ENCODE peak calls at places on chromosomes 5 and 9, in ten cellular contexts. A, Q, V, U, S, N, P, L, J and M are unnamed samples. For H3K4me1, the result is how much of the 10 kb centered on the place peaks cover.

GRCh38 chr5:114243983-114244305 is 117.9 kb upstream of the KCNN2 start:
- DNase-seq in U (no peak), V (no peak), J (no peak), N (no peak), P (no peak), L (no peak), S (no peak), A (no peak), Q (no peak), M (no peak)

GRCh38 chr9:120777229-120777628 is 16.0 kb downstream of the FBXW2 start:
- DNase-seq in S (no peak), N (no peak), J (no peak), P (no peak), A (no peak), V (no peak), Q (no peak), U (no peak), L (no peak), M (no peak)

GRCh38 chr9:89444212-89444611 is 53.7 kb downstream of the SEMA4D start:
- DNase-seq in S (peak), V (no peak), U (no peak), P (peak), J (peak), N (no peak), A (peak), L (no peak), Q (no peak), M (no peak)

GRCh38 chr9:117687532-117687931 is 16.7 kb upstream of the TLR4 start:
- DNase-seq in U (no peak), L (no peak), A (no peak), S (no peak), V (no peak), Q (no peak), J (no peak), N (peak), P (no peak), M (no peak)

GRCh38 chr5:109450129-109450877 is 40.5 kb upstream of the PJA2 start:
- DNase-seq in J (no peak), P (no peak), Q (no peak), S (no peak), A (no peak), V (no peak), U (no peak), L (no peak), N (no peak), M (no peak)

GRCh38 chr5:82156876-82157275 is 121.3 kb downstream of the RPS23 start:
- DNase-seq in Q (no peak), P (no peak), A (no peak), V (no peak), U (no peak), N (no peak), L (no peak), S (no peak), J (no peak), M (no peak)

GRCh38 chr9:121288557-121288873 is 20.6 kb downstream of the GSN start:
- DNase-seq in J (no peak), A (no peak), L (no peak), N (no peak), S (no peak), U (no peak), P (no peak), V (no peak), Q (no peak), M (no peak)

GRCh38 chr9:136050706-136051567 is 44.2 kb downstream of the NACC2 start:
- DNase-seq in J (no peak), L (no peak), S (peak), V (no peak), N (peak), A (no peak), P (peak), Q (no peak), U (no peak), M (peak)

GRCh38 chr5:122376305-122376704 is 64.3 kb downstream of the SNCAIP start:
- DNase-seq in Q (no peak), N (no peak), P (no peak), J (no peak), S (no peak), A (no peak), U (no peak), L (no peak), V (no peak), M (no peak)

GRCh38 chr9:114387678-114388431 is at the start of gene AKNA:
- DNase-seq in A (peak), Q (peak), V (peak), U (peak), S (peak), J (peak), N (peak), L (peak), P (peak), M (peak)

GRCh38 chr9:114385412-114386181 is 2.2 kb downstream of the AKNA start:
- DNase-seq in V (peak), L (peak), A (peak), Q (peak), P (peak), U (peak), N (peak), S (peak), J (peak), M (peak)

GRCh38 chr9:114384836-114385411 is 2.9 kb downstream of the AKNA start:
- DNase-seq in A (peak), S (no peak), Q (no peak), P (no peak), N (no peak), V (no peak), J (no peak), L (no peak), U (no peak), M (no peak)

GRCh38 chr9:114386886-114387677 is 700 bp downstream of the AKNA start:
- DNase-seq in S (peak), J (peak), P (peak), Q (peak), V (peak), U (peak), A (peak), L (peak), N (no peak), M (no peak)

GRCh38 chr9:114386361-114386885 is 1.4 kb downstream of the AKNA start:
- DNase-seq in P (no peak), N (no peak), L (no peak), Q (no peak), U (no peak), V (no peak), S (no peak), J (no peak), A (peak), M (no peak)
- H3K4me1 ChIP-seq in P (under half), N (under half), L (half or more), Q (half or more), U (half or more), V (under half), S (under half), J (half or more), A (half or more), M (half or more)

DNA sequence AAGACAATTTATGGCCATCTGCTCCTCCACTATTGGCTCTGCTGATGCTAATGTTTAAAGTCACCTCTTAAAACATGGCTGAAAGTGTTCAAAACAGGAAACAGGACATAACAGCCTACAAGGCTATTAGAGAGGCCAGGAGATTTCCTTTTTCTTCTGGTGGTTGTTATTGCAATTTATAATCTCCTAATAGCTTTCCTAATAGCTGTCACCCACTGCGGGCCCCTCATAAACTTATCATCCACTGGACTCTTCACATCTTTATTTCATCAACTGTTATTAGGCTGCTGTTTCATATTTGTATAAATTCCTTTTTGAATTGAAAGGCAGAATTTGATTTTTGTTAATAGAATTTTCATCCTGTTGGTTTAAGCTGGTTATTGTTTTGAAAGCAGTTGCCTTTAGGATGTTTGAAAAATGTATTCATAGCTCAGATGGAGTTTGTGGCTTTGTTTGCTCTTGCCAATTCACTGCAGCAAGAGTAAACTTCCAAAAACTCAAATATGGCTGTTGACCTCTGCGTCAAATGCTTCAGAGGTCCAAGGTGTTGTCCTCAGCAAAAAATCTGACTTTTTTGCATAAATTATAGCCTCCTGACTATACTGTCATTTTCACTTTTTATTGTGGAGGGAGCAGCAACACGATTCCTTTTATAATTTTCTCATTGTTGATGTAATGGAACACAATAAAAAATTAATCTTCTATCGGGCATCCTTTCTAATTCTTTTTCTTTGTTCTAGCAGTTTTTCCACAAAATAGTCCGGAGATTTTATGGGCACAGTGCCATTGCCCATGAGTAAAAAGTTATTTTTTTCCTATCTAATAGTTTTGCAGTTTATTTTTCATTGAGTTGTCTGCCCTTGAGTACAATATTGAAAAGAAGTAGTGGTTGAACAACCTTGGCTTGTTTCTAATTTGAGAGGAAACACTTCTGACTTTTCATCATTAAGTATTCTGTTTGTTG is 69.3 kb downstream of the MAT2B start:
- DNase-seq in N (no peak), A (no peak), P (no peak), L (no peak), V (peak), Q (no peak), S (no peak), U (no peak), J (no peak), M (no peak)
- H3K4me3 ChIP-seq in N (no peak), A (no peak), P (no peak), L (no peak), V (no peak), Q (no peak), S (no peak), U (no peak), J (no peak), M (no peak)

GRCh38 chr5:7179364-7179763 is 216.6 kb upstream of the ADCY2 start:
- DNase-seq in S (no peak), Q (no peak), U (no peak), A (no peak), J (no peak), N (no peak), V (no peak), L (no peak), P (no peak), M (no peak)
- H3K27ac ChIP-seq in S (no peak), Q (no peak), U (no peak), A (no peak), J (no peak), N (no peak), V (no peak), L (no peak), P (no peak), M (no peak)

DNA sequence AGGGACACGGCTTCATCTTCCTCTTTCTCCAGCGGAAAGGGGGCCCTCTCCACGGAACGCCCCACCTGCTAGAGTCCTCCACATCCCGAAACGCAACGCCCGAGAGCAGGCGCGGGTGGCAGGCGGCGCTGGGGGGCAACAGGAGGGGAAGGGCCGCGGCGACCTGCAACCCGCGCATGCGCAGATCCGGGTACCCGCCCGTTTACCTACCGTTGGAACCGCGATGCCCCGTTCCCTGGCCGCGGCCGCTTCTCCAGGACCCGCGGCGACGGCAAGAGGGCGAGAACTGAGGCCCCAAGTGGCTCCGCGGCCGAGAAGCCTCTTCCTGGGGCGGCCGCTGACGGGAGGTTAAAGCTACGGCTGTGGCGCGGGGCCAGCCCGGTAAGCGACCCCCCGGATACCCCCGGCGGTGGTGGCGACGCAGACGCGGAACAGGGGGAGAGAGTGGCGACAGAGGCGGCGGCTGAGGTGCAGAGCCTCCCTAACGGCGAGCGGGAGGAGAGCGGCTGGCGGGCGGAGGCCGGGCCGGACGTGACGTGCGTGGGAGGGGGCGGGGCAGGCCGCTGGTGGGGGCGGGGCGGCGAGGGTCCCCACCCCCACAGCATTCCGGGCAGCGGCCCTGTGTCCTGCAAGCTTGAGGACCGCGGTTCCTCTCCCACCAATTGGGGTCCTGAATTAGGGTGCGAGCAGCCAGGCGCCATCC is at the start of gene FAM13B:
- DNase-seq in A (peak), V (peak), S (peak), J (peak), P (peak), N (peak), Q (peak), L (peak), U (peak), M (peak)
- H3K4me1 ChIP-seq in A (half or more), V (under half), S (under half), J (half or more), P (under half), N (under half), Q (under half), L (half or more), U (half or more), M (under half)

GRCh38 chr5:167699434-167699833 is 592.0 kb upstream of the WWC1 start:
- DNase-seq in A (no peak), U (no peak), L (no peak), J (no peak), N (peak), Q (no peak), V (peak), P (no peak), S (peak), M (no peak)
- H3K4me3 ChIP-seq in A (no peak), U (no peak), L (no peak), J (no peak), N (no peak), Q (no peak), V (no peak), P (no peak), S (no peak), M (no peak)

GRCh38 chr9:122865300-122865699 is 36.9 kb upstream of the PDCL start:
- DNase-seq in L (no peak), V (no peak), P (no peak), N (no peak), J (no peak), A (no peak), Q (no peak), U (no peak), S (no peak), M (no peak)
- H3K27ac ChIP-seq in L (peak), V (no peak), P (peak), N (no peak), J (no peak), A (no peak), Q (no peak), U (no peak), S (no peak), M (no peak)

GRCh38 chr9:76916231-76916630 is 10.3 kb upstream of the PRUNE2 start:
- DNase-seq in P (no peak), J (no peak), Q (no peak), V (no peak), U (no peak), A (no peak), L (no peak), S (no peak), N (no peak), M (no peak)

GRCh38 chr9:76926324-76926731 is 20.4 kb upstream of the PRUNE2 start:
- DNase-seq in U (no peak), Q (peak), P (no peak), V (peak), S (peak), L (no peak), J (no peak), A (no peak), N (peak), M (no peak)

GRCh38 chr9:76926846-76927245 is 20.9 kb upstream of the PRUNE2 start:
- DNase-seq in Q (no peak), V (no peak), L (no peak), J (no peak), S (no peak), P (no peak), U (no peak), N (no peak), A (no peak), M (no peak)

GRCh38 chr9:76917299-76917698 is 11.4 kb upstream of the PRUNE2 start:
- DNase-seq in J (no peak), N (no peak), A (no peak), V (no peak), S (peak), Q (no peak), L (no peak), U (no peak), P (no peak), M (no peak)

GRCh38 chr9:76921161-76921560 is 15.2 kb upstream of the PRUNE2 start:
- DNase-seq in J (no peak), L (no peak), A (no peak), U (no peak), Q (no peak), P (no peak), N (no peak), S (peak), V (no peak), M (no peak)
- H3K4me1 ChIP-seq in J (under half), L (under half), A (under half), U (under half), Q (under half), P (under half), N (under half), S (under half), V (under half), M (under half)

GRCh38 chr5:43193952-43194321 is 1.9 kb downstream of the NIM1K start:
- DNase-seq in L (no peak), J (no peak), S (no peak), V (no peak), A (no peak), U (no peak), P (no peak), N (no peak), Q (no peak), M (no peak)
- H3K4me3 ChIP-seq in L (peak), J (no peak), S (no peak), V (peak), A (no peak), U (peak), P (peak), N (peak), Q (no peak), M (peak)

GRCh38 chr5:91022518-91022917 is 360.6 kb downstream of the ARRDC3 start:
- DNase-seq in V (no peak), Q (no peak), J (no peak), N (no peak), U (no peak), L (no peak), A (no peak), S (no peak), P (no peak), M (no peak)
- H3K27ac ChIP-seq in V (no peak), Q (no peak), J (no peak), N (no peak), U (peak), L (no peak), A (no peak), S (no peak), P (no peak), M (no peak)

GRCh38 chr5:142839711-142840441 is 69.7 kb downstream of the ARHGAP26 start:
- DNase-seq in Q (peak), A (no peak), P (no peak), N (no peak), L (peak), S (peak), U (no peak), J (no peak), V (peak), M (no peak)

GRCh38 chr5:142837274-142837673 is 67.1 kb downstream of the ARHGAP26 start:
- DNase-seq in N (no peak), L (no peak), J (no peak), U (no peak), P (no peak), S (no peak), Q (no peak), V (no peak), A (no peak), M (no peak)

GRCh38 chr5:142836048-142836447 is 65.9 kb downstream of the ARHGAP26 start:
- DNase-seq in J (no peak), A (no peak), Q (no peak), S (no peak), V (no peak), N (no peak), U (no peak), L (no peak), P (no peak), M (no peak)

GRCh38 chr5:142840591-142840990 is 70.4 kb downstream of the ARHGAP26 start:
- DNase-seq in P (no peak), N (no peak), L (no peak), Q (no peak), J (no peak), U (no peak), S (no peak), A (no peak), V (no peak), M (no peak)

GRCh38 chr5:142838845-142839244 is 68.7 kb downstream of the ARHGAP26 start:
- DNase-seq in V (no peak), U (no peak), Q (no peak), J (no peak), A (no peak), P (no peak), N (no peak), S (no peak), L (no peak), M (no peak)
- H3K4me1 ChIP-seq in V (under half), U (half or more), Q (under half), J (under half), A (under half), P (under half), N (under half), S (under half), L (half or more), M (under half)